ENCODE peak calls at places on chromosomes 16 and 17, in seven cellular contexts. One of them, this sample, is unnamed.

GRCh38 chr16:13269359-13269758 is 368.0 kb downstream of the SHISA9 start:
- DNase-seq in right cardiac atrium: no peak
- DNase-seq in spleen: no peak
- DNase-seq in HepG2: no peak
- DNase-seq in RWPE2: no peak
- DNase-seq in heart right ventricle: no peak
- DNase-seq in adrenal gland: no peak
- DNase-seq in this sample: no peak

GRCh38 chr16:59164461-59164860 is 430.3 kb upstream of the GOT2 start:
- DNase-seq in right cardiac atrium: no peak
- DNase-seq in spleen: no peak
- DNase-seq in HepG2: no peak
- DNase-seq in RWPE2: no peak
- DNase-seq in heart right ventricle: peak; percentile 5
- DNase-seq in adrenal gland: no peak
- DNase-seq in this sample: no peak

GRCh38 chr16:64687796-64688195 is 434.1 kb downstream of the CDH11 start:
- DNase-seq in right cardiac atrium: no peak
- DNase-seq in spleen: no peak
- DNase-seq in HepG2: no peak
- DNase-seq in RWPE2: no peak
- DNase-seq in heart right ventricle: no peak
- DNase-seq in adrenal gland: no peak
- DNase-seq in this sample: no peak

GRCh38 chr17:38460082-38460715 is 31.9 kb downstream of the ARHGAP23 start:
- DNase-seq in right cardiac atrium: no peak
- DNase-seq in spleen: no peak
- DNase-seq in HepG2: no peak
- DNase-seq in RWPE2: no peak
- DNase-seq in heart right ventricle: no peak
- DNase-seq in adrenal gland: no peak
- DNase-seq in this sample: no peak

GRCh38 chr17:9220466-9221230 is 199.3 kb downstream of the NTN1 start:
- DNase-seq in right cardiac atrium: peak; percentile 19
- DNase-seq in spleen: peak; percentile 28
- DNase-seq in HepG2: no peak
- DNase-seq in RWPE2: no peak
- DNase-seq in heart right ventricle: no peak
- DNase-seq in adrenal gland: no peak
- DNase-seq in this sample: no peak

GRCh38 chr17:40515491-40516041 is 14.1 kb upstream of the TNS4 start:
- DNase-seq in right cardiac atrium: peak; percentile 23
- DNase-seq in spleen: peak; percentile 77
- DNase-seq in HepG2: no peak
- DNase-seq in RWPE2: peak; percentile 24
- DNase-seq in heart right ventricle: no peak
- DNase-seq in adrenal gland: no peak
- DNase-seq in this sample: no peak

GRCh38 chr17:66904760-66905637 is 59.5 kb upstream of the CACNG4 start:
- DNase-seq in right cardiac atrium: peak; percentile 83
- DNase-seq in spleen: peak; percentile 38
- DNase-seq in HepG2: peak; percentile 43
- DNase-seq in RWPE2: no peak
- DNase-seq in heart right ventricle: peak; percentile 28
- DNase-seq in adrenal gland: peak; percentile 35
- DNase-seq in this sample: peak; percentile 43

GRCh38 chr16:47049901-47050583 is 76.6 kb upstream of the DNAJA2 start:
- DNase-seq in right cardiac atrium: no peak
- DNase-seq in spleen: peak; percentile 59
- DNase-seq in HepG2: no peak
- DNase-seq in RWPE2: no peak
- DNase-seq in heart right ventricle: no peak
- DNase-seq in adrenal gland: no peak
- DNase-seq in this sample: no peak

GRCh38 chr17:28227278-28228108 is 91.5 kb upstream of the TMEM97 start:
- DNase-seq in right cardiac atrium: peak; percentile 71
- DNase-seq in spleen: peak; percentile 75
- DNase-seq in HepG2: no peak
- DNase-seq in RWPE2: peak; percentile 97
- DNase-seq in heart right ventricle: no peak
- DNase-seq in adrenal gland: peak; percentile 96
- DNase-seq in this sample: peak; percentile 97

GRCh38 chr17:56593073-56593740 is at the start of gene NOG:
- DNase-seq in right cardiac atrium: peak; percentile 79
- DNase-seq in spleen: peak; percentile 78
- DNase-seq in HepG2: no peak
- DNase-seq in RWPE2: peak; percentile 84
- DNase-seq in heart right ventricle: peak; percentile 45
- DNase-seq in adrenal gland: peak; percentile 23
- DNase-seq in this sample: peak; percentile 32

GRCh38 chr16:4411684-4412083 is 4.7 kb downstream of the CORO7 start:
- DNase-seq in right cardiac atrium: peak; percentile 94
- DNase-seq in spleen: peak; percentile 71
- DNase-seq in HepG2: no peak
- DNase-seq in RWPE2: no peak
- DNase-seq in heart right ventricle: peak; percentile 62
- DNase-seq in adrenal gland: no peak
- DNase-seq in this sample: no peak

GRCh38 chr17:7997186-7997585 is 5.2 kb upstream of the GUCY2D start:
- DNase-seq in right cardiac atrium: no peak
- DNase-seq in spleen: peak; percentile 15
- DNase-seq in HepG2: peak; percentile 25
- DNase-seq in RWPE2: no peak
- DNase-seq in heart right ventricle: peak; percentile 62
- DNase-seq in adrenal gland: no peak
- DNase-seq in this sample: peak; percentile 52

GRCh38 chr17:59845595-59846390 is 47.0 kb downstream of the TUBD1 start:
- DNase-seq in right cardiac atrium: no peak
- DNase-seq in spleen: no peak
- DNase-seq in HepG2: peak; percentile 89
- DNase-seq in RWPE2: peak; percentile 87
- DNase-seq in heart right ventricle: no peak
- DNase-seq in adrenal gland: peak; percentile 47
- DNase-seq in this sample: peak; percentile 63

GRCh38 chr16:2056077-2056476 is 8.3 kb downstream of the TSC2 start:
- DNase-seq in right cardiac atrium: no peak
- DNase-seq in spleen: no peak
- DNase-seq in HepG2: peak; percentile 38
- DNase-seq in RWPE2: no peak
- DNase-seq in heart right ventricle: no peak
- DNase-seq in adrenal gland: no peak
- DNase-seq in this sample: no peak

GRCh38 chr16:57720142-57720575 is 15.4 kb upstream of the KATNB1 start:
- DNase-seq in right cardiac atrium: no peak
- DNase-seq in spleen: peak; percentile 88
- DNase-seq in HepG2: peak; percentile 72
- DNase-seq in RWPE2: no peak
- DNase-seq in heart right ventricle: peak; percentile 45
- DNase-seq in adrenal gland: peak; percentile 65
- DNase-seq in this sample: peak; percentile 84

GRCh38 chr17:1438593-1439083 is 17.4 kb downstream of the CRK start:
- DNase-seq in right cardiac atrium: no peak
- DNase-seq in spleen: no peak
- DNase-seq in HepG2: no peak
- DNase-seq in RWPE2: no peak
- DNase-seq in heart right ventricle: no peak
- DNase-seq in adrenal gland: peak; percentile 70
- DNase-seq in this sample: no peak

GRCh38 chr16:3195975-3196374 is 8.0 kb downstream of the OR1F1 start:
- DNase-seq in right cardiac atrium: no peak
- DNase-seq in spleen: no peak
- DNase-seq in HepG2: peak; percentile 33
- DNase-seq in RWPE2: no peak
- DNase-seq in heart right ventricle: no peak
- DNase-seq in adrenal gland: no peak
- DNase-seq in this sample: no peak

GRCh38 chr16:84528317-84528716 is 23.9 kb upstream of the MEAK7 start:
- DNase-seq in right cardiac atrium: no peak
- DNase-seq in spleen: no peak
- DNase-seq in HepG2: no peak
- DNase-seq in RWPE2: no peak
- DNase-seq in heart right ventricle: no peak
- DNase-seq in adrenal gland: no peak
- DNase-seq in this sample: no peak

GRCh38 chr17:75073618-75074047 is 14.1 kb upstream of the SLC16A5 start:
- DNase-seq in right cardiac atrium: peak; percentile 19
- DNase-seq in spleen: peak; percentile 30
- DNase-seq in HepG2: no peak
- DNase-seq in RWPE2: no peak
- DNase-seq in heart right ventricle: no peak
- DNase-seq in adrenal gland: peak; percentile 67
- DNase-seq in this sample: no peak

GRCh38 chr17:1762906-1763829 is 1.3 kb downstream of the SERPINF1 start:
- DNase-seq in right cardiac atrium: peak; percentile 74
- DNase-seq in spleen: no peak
- DNase-seq in HepG2: peak; percentile 99
- DNase-seq in RWPE2: no peak
- DNase-seq in heart right ventricle: peak; percentile 43
- DNase-seq in adrenal gland: no peak
- DNase-seq in this sample: peak; percentile 15

GRCh38 chr16:12833939-12834338 is 30.3 kb upstream of the CPPED1 start:
- DNase-seq in right cardiac atrium: no peak
- DNase-seq in spleen: no peak
- DNase-seq in HepG2: peak; percentile 56
- DNase-seq in RWPE2: peak; percentile 79
- DNase-seq in heart right ventricle: no peak
- DNase-seq in adrenal gland: peak; percentile 83
- DNase-seq in this sample: no peak

GRCh38 chr17:56756536-56756935 is 77.2 kb downstream of the C17orf67 start:
- DNase-seq in right cardiac atrium: no peak
- DNase-seq in spleen: no peak
- DNase-seq in HepG2: peak; percentile 24
- DNase-seq in RWPE2: no peak
- DNase-seq in heart right ventricle: no peak
- DNase-seq in adrenal gland: no peak
- DNase-seq in this sample: no peak

GRCh38 chr16:28092721-28093382 is 29.3 kb upstream of the GSG1L start:
- DNase-seq in right cardiac atrium: no peak
- DNase-seq in spleen: peak; percentile 47
- DNase-seq in HepG2: no peak
- DNase-seq in RWPE2: no peak
- DNase-seq in heart right ventricle: no peak
- DNase-seq in adrenal gland: no peak
- DNase-seq in this sample: no peak

GRCh38 chr16:17803625-17804410 is 333.1 kb upstream of the XYLT1 start:
- DNase-seq in right cardiac atrium: no peak
- DNase-seq in spleen: no peak
- DNase-seq in HepG2: no peak
- DNase-seq in RWPE2: no peak
- DNase-seq in heart right ventricle: no peak
- DNase-seq in adrenal gland: no peak
- DNase-seq in this sample: no peak

GRCh38 chr17:63589646-63590045 is 11.0 kb upstream of the TACO1 start:
- DNase-seq in right cardiac atrium: no peak
- DNase-seq in spleen: no peak
- DNase-seq in HepG2: no peak
- DNase-seq in RWPE2: no peak
- DNase-seq in heart right ventricle: no peak
- DNase-seq in adrenal gland: no peak
- DNase-seq in this sample: no peak

GRCh38 chr17:10652984-10653680 is 4.0 kb downstream of the MYH3 start:
- DNase-seq in right cardiac atrium: no peak
- DNase-seq in spleen: no peak
- DNase-seq in HepG2: no peak
- DNase-seq in RWPE2: no peak
- DNase-seq in heart right ventricle: no peak
- DNase-seq in adrenal gland: peak; percentile 21
- DNase-seq in this sample: peak; percentile 16

GRCh38 chr16:15825750-15826305 is 31.0 kb downstream of the MYH11 start:
- DNase-seq in right cardiac atrium: no peak
- DNase-seq in spleen: peak; percentile 40
- DNase-seq in HepG2: no peak
- DNase-seq in RWPE2: no peak
- DNase-seq in heart right ventricle: no peak
- DNase-seq in adrenal gland: no peak
- DNase-seq in this sample: no peak

GRCh38 chr16:10576390-10577304 is 3.8 kb downstream of the EMP2 start:
- DNase-seq in right cardiac atrium: peak; percentile 64
- DNase-seq in spleen: no peak
- DNase-seq in HepG2: no peak
- DNase-seq in RWPE2: no peak
- DNase-seq in heart right ventricle: no peak
- DNase-seq in adrenal gland: no peak
- DNase-seq in this sample: no peak
- H3K4me1 ChIP-seq in right cardiac atrium: peaks cover 18% of the 10 kb centered on the region
- H3K4me1 ChIP-seq in spleen: peaks cover 53% of the 10 kb centered on the region
- H3K4me1 ChIP-seq in HepG2: peaks cover 46% of the 10 kb centered on the region
- H3K4me1 ChIP-seq in RWPE2: peaks cover 19% of the 10 kb centered on the region
- H3K4me1 ChIP-seq in heart right ventricle: peaks cover 64% of the 10 kb centered on the region
- H3K4me1 ChIP-seq in adrenal gland: peaks cover 5% of the 10 kb centered on the region
- H3K4me1 ChIP-seq in this sample: peaks cover 40% of the 10 kb centered on the region

GRCh38 chr16:53081032-53081424 is 26.2 kb downstream of the CHD9 start:
- DNase-seq in right cardiac atrium: no peak
- DNase-seq in spleen: no peak
- DNase-seq in HepG2: no peak
- DNase-seq in RWPE2: no peak
- DNase-seq in heart right ventricle: no peak
- DNase-seq in adrenal gland: no peak
- DNase-seq in this sample: no peak
- H3K27ac ChIP-seq in right cardiac atrium: peak overlapping the region; percentile 79
- H3K27ac ChIP-seq in spleen: no peak overlapping the region
- H3K27ac ChIP-seq in HepG2: no peak overlapping the region
- H3K27ac ChIP-seq in RWPE2: peak overlapping the region; percentile 95
- H3K27ac ChIP-seq in heart right ventricle: peak overlapping the region; percentile 68
- H3K27ac ChIP-seq in adrenal gland: peak overlapping the region; percentile 71
- H3K27ac ChIP-seq in this sample: no peak overlapping the region

DNA sequence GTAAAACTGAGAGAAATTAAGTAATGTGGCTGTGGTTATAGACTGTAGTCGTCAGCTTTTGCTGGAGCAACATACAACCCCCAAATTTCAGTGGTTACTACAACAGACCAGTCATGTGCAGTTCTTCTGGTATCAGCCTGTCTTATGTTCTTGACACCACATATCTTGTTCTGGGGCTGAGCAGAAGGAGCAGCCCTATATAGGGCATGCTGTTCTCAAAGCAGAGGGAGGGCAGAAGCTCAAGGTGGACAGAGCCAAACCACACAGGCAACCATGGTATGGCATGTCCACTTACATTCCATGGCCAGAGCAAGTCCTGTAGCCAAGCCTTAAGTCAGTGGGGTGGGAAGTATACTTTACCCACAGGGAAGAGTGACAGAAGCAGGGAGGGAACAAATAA is 7.7 kb downstream of the PRKAR1A start:
- DNase-seq in right cardiac atrium: no peak
- DNase-seq in spleen: no peak
- DNase-seq in HepG2: no peak
- DNase-seq in RWPE2: no peak
- DNase-seq in heart right ventricle: peak; percentile 41
- DNase-seq in adrenal gland: no peak
- DNase-seq in this sample: no peak
- H3K4me1 ChIP-seq in right cardiac atrium: peaks cover 8% of the 10 kb centered on the region
- H3K4me1 ChIP-seq in spleen: peaks cover 62% of the 10 kb centered on the region
- H3K4me1 ChIP-seq in HepG2: peaks cover 28% of the 10 kb centered on the region
- H3K4me1 ChIP-seq in RWPE2: peaks cover 3% of the 10 kb centered on the region
- H3K4me1 ChIP-seq in heart right ventricle: peaks cover 99% of the 10 kb centered on the region
- H3K4me1 ChIP-seq in adrenal gland: peaks cover 7% of the 10 kb centered on the region
- H3K4me1 ChIP-seq in this sample: peaks cover 16% of the 10 kb centered on the region

GRCh38 chr17:31269178-31269577 is 27.9 kb downstream of the OMG start:
- DNase-seq in right cardiac atrium: no peak
- DNase-seq in spleen: no peak
- DNase-seq in HepG2: peak; percentile 36
- DNase-seq in RWPE2: no peak
- DNase-seq in heart right ventricle: no peak
- DNase-seq in adrenal gland: no peak
- DNase-seq in this sample: no peak
- H3K27ac ChIP-seq in right cardiac atrium: no peak overlapping the region
- H3K27ac ChIP-seq in spleen: no peak overlapping the region
- H3K27ac ChIP-seq in HepG2: no peak overlapping the region
- H3K27ac ChIP-seq in RWPE2: peak overlapping the region; percentile 79
- H3K27ac ChIP-seq in heart right ventricle: peak overlapping the region; percentile 3
- H3K27ac ChIP-seq in adrenal gland: no peak overlapping the region
- H3K27ac ChIP-seq in this sample: no peak overlapping the region